ENCODE peak calls at places on chromosomes 12 and 14, in five cellular contexts. One of them, this sample, is unnamed.

GRCh38 chr14:97976861-97977260 is 1179.7 kb downstream of the VRK1 start:
- DNase-seq in fibroblast of lung: no peak
- DNase-seq in tibial artery: no peak
- DNase-seq in K562: no peak
- DNase-seq in heart left ventricle: no peak
- DNase-seq in this sample: no peak

GRCh38 chr12:6635856-6636521 is at the start of gene LPAR5:
- DNase-seq in fibroblast of lung: peak; percentile 55
- DNase-seq in heart left ventricle: no peak
- DNase-seq in tibial artery: peak; percentile 54
- DNase-seq in K562: peak; percentile 75
- DNase-seq in this sample: no peak

GRCh38 chr14:100012928-100013327 is 52.3 kb upstream of the EVL start:
- DNase-seq in heart left ventricle: no peak
- DNase-seq in fibroblast of lung: no peak
- DNase-seq in K562: no peak
- DNase-seq in tibial artery: no peak
- DNase-seq in this sample: no peak

GRCh38 chr12:29427964-29428363 is 47.0 kb upstream of the ERGIC2 start:
- DNase-seq in K562: peak; percentile 46
- DNase-seq in fibroblast of lung: no peak
- DNase-seq in tibial artery: no peak
- DNase-seq in heart left ventricle: no peak
- DNase-seq in this sample: no peak

GRCh38 chr12:29782285-29782820 is 1.4 kb downstream of the TMTC1 start:
- DNase-seq in tibial artery: no peak
- DNase-seq in heart left ventricle: no peak
- DNase-seq in K562: no peak
- DNase-seq in fibroblast of lung: peak; percentile 80
- DNase-seq in this sample: no peak

GRCh38 chr12:22377731-22378496 is 43.4 kb upstream of the ST8SIA1 start:
- DNase-seq in K562: no peak
- DNase-seq in heart left ventricle: no peak
- DNase-seq in tibial artery: no peak
- DNase-seq in fibroblast of lung: peak; percentile 58
- DNase-seq in this sample: no peak

GRCh38 chr12:131287015-131287937 is 333.6 kb downstream of the ADGRD1 start:
- DNase-seq in heart left ventricle: no peak
- DNase-seq in K562: no peak
- DNase-seq in fibroblast of lung: no peak
- DNase-seq in tibial artery: peak; percentile 13
- DNase-seq in this sample: no peak

GRCh38 chr14:86646125-86646524 is 1116.2 kb downstream of the FLRT2 start:
- DNase-seq in heart left ventricle: no peak
- DNase-seq in fibroblast of lung: no peak
- DNase-seq in K562: no peak
- DNase-seq in tibial artery: no peak
- DNase-seq in this sample: no peak

GRCh38 chr12:49121047-49121696 is 10.0 kb downstream of the TUBA1B start:
- DNase-seq in tibial artery: peak; percentile 39
- DNase-seq in fibroblast of lung: peak; percentile 50
- DNase-seq in K562: peak; percentile 41
- DNase-seq in heart left ventricle: peak; percentile 47
- DNase-seq in this sample: no peak

GRCh38 chr14:34324363-34324795 is 137.7 kb downstream of the SPTSSA start:
- DNase-seq in tibial artery: no peak
- DNase-seq in fibroblast of lung: peak; percentile 23
- DNase-seq in K562: peak; percentile 30
- DNase-seq in heart left ventricle: no peak
- DNase-seq in this sample: no peak

GRCh38 chr12:129203456-129203855 is 350.2 kb downstream of the GLT1D1 start:
- DNase-seq in tibial artery: no peak
- DNase-seq in heart left ventricle: no peak
- DNase-seq in K562: no peak
- DNase-seq in fibroblast of lung: no peak
- DNase-seq in this sample: no peak

GRCh38 chr12:93571854-93572711 is at the start of gene SOCS2:
- DNase-seq in fibroblast of lung: peak; percentile 39
- DNase-seq in tibial artery: peak; percentile 22
- DNase-seq in heart left ventricle: peak; percentile 59
- DNase-seq in K562: peak; percentile 60
- DNase-seq in this sample: no peak

GRCh38 chr14:93249128-93249831 is 42.2 kb downstream of the UBR7 start:
- DNase-seq in K562: no peak
- DNase-seq in fibroblast of lung: no peak
- DNase-seq in tibial artery: no peak
- DNase-seq in heart left ventricle: no peak
- DNase-seq in this sample: no peak

GRCh38 chr14:53109028-53109687 is 44.0 kb downstream of the DDHD1 start:
- DNase-seq in K562: peak; percentile 14
- DNase-seq in tibial artery: no peak
- DNase-seq in heart left ventricle: no peak
- DNase-seq in fibroblast of lung: no peak
- DNase-seq in this sample: no peak

GRCh38 chr12:49808686-49809368 is 19.4 kb downstream of the NCKAP5L start:
- DNase-seq in fibroblast of lung: peak; percentile 33
- DNase-seq in heart left ventricle: peak; percentile 82
- DNase-seq in K562: no peak
- DNase-seq in tibial artery: peak; percentile 50
- DNase-seq in this sample: no peak

GRCh38 chr14:68655021-68655811 is 137.7 kb downstream of the ZFP36L1 start:
- DNase-seq in fibroblast of lung: peak; percentile 58
- DNase-seq in K562: no peak
- DNase-seq in heart left ventricle: no peak
- DNase-seq in tibial artery: no peak
- DNase-seq in this sample: no peak

GRCh38 chr14:54637829-54638446 is 71.0 kb downstream of the SAMD4A start:
- DNase-seq in tibial artery: no peak
- DNase-seq in K562: no peak
- DNase-seq in heart left ventricle: no peak
- DNase-seq in fibroblast of lung: peak; percentile 86
- DNase-seq in this sample: no peak

GRCh38 chr12:80129895-80130535 is 30.7 kb downstream of the OTOGL start:
- DNase-seq in fibroblast of lung: peak; percentile 81
- DNase-seq in K562: no peak
- DNase-seq in tibial artery: no peak
- DNase-seq in heart left ventricle: no peak
- DNase-seq in this sample: no peak

GRCh38 chr14:78403278-78403815 is 233.2 kb downstream of the NRXN3 start:
- DNase-seq in tibial artery: no peak
- DNase-seq in heart left ventricle: no peak
- DNase-seq in K562: no peak
- DNase-seq in fibroblast of lung: peak; percentile 75
- DNase-seq in this sample: no peak

GRCh38 chr12:91985002-91985767 is 160.5 kb downstream of the BTG1 start:
- DNase-seq in tibial artery: no peak
- DNase-seq in fibroblast of lung: peak; percentile 74
- DNase-seq in heart left ventricle: no peak
- DNase-seq in K562: no peak
- DNase-seq in this sample: no peak

GRCh38 chr12:473863-474577 is 14.3 kb downstream of the B4GALNT3 start:
- DNase-seq in heart left ventricle: no peak
- DNase-seq in K562: no peak
- DNase-seq in tibial artery: no peak
- DNase-seq in fibroblast of lung: peak; percentile 51
- DNase-seq in this sample: no peak

GRCh38 chr12:114163766-114164165 is 197.6 kb upstream of the RBM19 start:
- DNase-seq in K562: no peak
- DNase-seq in heart left ventricle: no peak
- DNase-seq in fibroblast of lung: peak; percentile 51
- DNase-seq in tibial artery: no peak
- DNase-seq in this sample: no peak

GRCh38 chr12:47082963-47083621 is 3.3 kb upstream of the AMIGO2 start:
- DNase-seq in K562: peak; percentile 20
- DNase-seq in heart left ventricle: no peak
- DNase-seq in tibial artery: no peak
- DNase-seq in fibroblast of lung: peak; percentile 97
- DNase-seq in this sample: no peak

DNA sequence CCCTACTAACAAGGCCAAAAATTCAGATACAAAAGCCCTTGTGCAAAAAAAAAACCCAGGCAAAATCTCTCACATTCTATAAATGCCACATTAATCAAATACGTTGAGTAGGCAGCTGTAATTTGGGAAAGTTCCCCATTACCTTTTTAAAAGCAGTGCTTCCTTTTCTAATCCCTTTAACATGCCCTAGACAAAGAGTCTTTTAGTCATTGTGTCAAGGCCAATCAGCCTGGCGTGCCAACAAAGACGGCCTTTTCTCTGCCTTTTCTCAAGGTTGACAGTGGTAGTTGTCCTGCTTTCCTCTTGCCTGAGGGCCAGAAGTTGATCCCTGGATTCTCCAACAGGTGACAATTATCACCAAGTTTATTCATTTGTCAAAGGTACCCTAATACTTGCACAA is 62.5 kb upstream of the METAP2 start:
- DNase-seq in tibial artery: no peak
- DNase-seq in heart left ventricle: no peak
- DNase-seq in fibroblast of lung: no peak
- DNase-seq in K562: no peak
- DNase-seq in this sample: no peak
- H3K27ac ChIP-seq in tibial artery: no peak overlapping the region
- H3K27ac ChIP-seq in heart left ventricle: no peak overlapping the region
- H3K27ac ChIP-seq in fibroblast of lung: no peak overlapping the region
- H3K27ac ChIP-seq in K562: no peak overlapping the region
- H3K27ac ChIP-seq in this sample: no peak overlapping the region

GRCh38 chr12:124024790-124025189 is 51.8 kb downstream of the ZNF664 start:
- DNase-seq in tibial artery: no peak
- DNase-seq in fibroblast of lung: no peak
- DNase-seq in heart left ventricle: no peak
- DNase-seq in K562: no peak
- DNase-seq in this sample: no peak
- H3K27ac ChIP-seq in tibial artery: peak overlapping the region; percentile 23
- H3K27ac ChIP-seq in fibroblast of lung: no peak overlapping the region
- H3K27ac ChIP-seq in heart left ventricle: no peak overlapping the region
- H3K27ac ChIP-seq in K562: no peak overlapping the region
- H3K27ac ChIP-seq in this sample: no peak overlapping the region

DNA sequence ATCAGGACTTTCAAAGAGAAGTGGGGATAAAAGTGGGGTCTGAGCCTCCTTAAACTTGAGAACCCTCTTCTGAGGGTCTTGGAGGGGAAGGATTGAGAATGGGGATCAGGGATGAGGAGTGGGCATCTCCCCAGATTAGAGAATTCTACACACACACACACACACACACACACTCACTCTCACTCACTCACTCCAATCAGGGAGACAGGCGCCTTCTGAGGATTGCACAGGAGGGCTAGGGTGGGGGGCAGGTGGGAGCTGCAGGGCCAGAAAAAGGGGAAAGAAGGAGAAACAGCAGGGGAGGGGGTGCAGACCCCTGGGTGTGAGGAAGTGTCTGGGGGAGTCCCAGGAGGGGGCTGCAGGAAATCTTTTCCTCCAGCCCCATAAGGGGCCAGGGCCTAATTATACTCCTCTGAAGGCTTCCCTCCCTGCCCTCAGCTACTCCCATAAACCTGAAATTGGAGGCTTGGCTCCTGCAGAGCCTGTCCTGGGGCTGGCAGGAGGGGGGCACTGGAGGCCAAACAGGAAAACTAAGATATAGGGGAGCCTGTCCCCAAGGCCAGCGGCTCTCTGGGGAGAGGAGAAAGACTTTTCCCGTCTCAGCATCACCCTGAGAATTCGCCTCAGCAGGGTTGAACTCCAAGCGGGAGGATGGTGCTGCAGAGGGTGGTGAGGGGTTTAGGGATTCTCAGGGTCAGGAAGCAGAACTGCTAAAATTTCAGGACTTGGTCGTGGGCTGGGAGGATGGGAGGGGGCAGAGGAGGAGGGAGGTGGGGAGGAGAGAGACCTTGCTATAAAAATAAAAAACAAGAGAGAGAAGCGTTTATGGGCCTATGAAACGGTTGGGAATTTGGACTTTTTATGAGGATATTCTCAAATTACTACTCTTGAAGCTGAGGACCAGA is 1.6 kb downstream of the HOXC9 start:
- DNase-seq in tibial artery: no peak
- DNase-seq in heart left ventricle: no peak
- DNase-seq in fibroblast of lung: no peak
- DNase-seq in K562: no peak
- DNase-seq in this sample: no peak
- H3K27ac ChIP-seq in tibial artery: peak overlapping the region; percentile 93
- H3K27ac ChIP-seq in heart left ventricle: no peak overlapping the region
- H3K27ac ChIP-seq in fibroblast of lung: no peak overlapping the region
- H3K27ac ChIP-seq in K562: no peak overlapping the region
- H3K27ac ChIP-seq in this sample: no peak overlapping the region

GRCh38 chr12:112535637-112536366 is 117.1 kb downstream of the PTPN11 start:
- DNase-seq in K562: no peak
- DNase-seq in heart left ventricle: no peak
- DNase-seq in tibial artery: no peak
- DNase-seq in fibroblast of lung: no peak
- DNase-seq in this sample: no peak

GRCh38 chr12:112537710-112538396 is 119.1 kb downstream of the PTPN11 start:
- DNase-seq in K562: no peak
- DNase-seq in tibial artery: no peak
- DNase-seq in heart left ventricle: no peak
- DNase-seq in fibroblast of lung: peak; percentile 37
- DNase-seq in this sample: no peak

GRCh38 chr12:112535017-112535416 is 116.3 kb downstream of the PTPN11 start:
- DNase-seq in heart left ventricle: no peak
- DNase-seq in fibroblast of lung: no peak
- DNase-seq in tibial artery: no peak
- DNase-seq in K562: no peak
- DNase-seq in this sample: no peak

GRCh38 chr12:112538740-112539139 is 120.0 kb downstream of the PTPN11 start:
- DNase-seq in K562: no peak
- DNase-seq in tibial artery: no peak
- DNase-seq in fibroblast of lung: no peak
- DNase-seq in heart left ventricle: no peak
- DNase-seq in this sample: no peak

DNA sequence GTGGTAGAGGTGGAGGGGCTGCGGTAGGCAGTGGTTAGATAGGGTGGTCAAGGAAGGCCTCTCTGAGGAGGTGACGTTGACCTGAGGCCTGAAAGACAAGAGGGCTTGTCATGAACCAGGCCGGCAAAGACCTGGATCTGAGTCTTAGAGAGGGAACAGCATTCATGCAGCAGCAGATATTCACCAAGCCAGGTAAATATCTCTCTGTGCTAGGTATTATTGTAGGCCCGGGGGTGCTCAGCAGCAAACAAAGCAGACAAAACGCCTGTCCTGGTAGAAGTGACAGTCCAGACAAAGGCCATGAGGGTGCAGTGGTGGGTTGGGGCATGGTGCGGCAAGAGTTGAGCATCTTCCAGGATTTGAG is 117.6 kb downstream of the PTPN11 start:
- DNase-seq in fibroblast of lung: no peak
- DNase-seq in heart left ventricle: no peak
- DNase-seq in K562: no peak
- DNase-seq in tibial artery: no peak
- DNase-seq in this sample: no peak
- H3K27ac ChIP-seq in fibroblast of lung: no peak overlapping the region
- H3K27ac ChIP-seq in heart left ventricle: no peak overlapping the region
- H3K27ac ChIP-seq in K562: no peak overlapping the region
- H3K27ac ChIP-seq in tibial artery: no peak overlapping the region
- H3K27ac ChIP-seq in this sample: no peak overlapping the region

GRCh38 chr12:24948452-24948815 is 467 bp downstream of the BCAT1 start:
- DNase-seq in tibial artery: no peak
- DNase-seq in heart left ventricle: no peak
- DNase-seq in fibroblast of lung: peak; percentile 61
- DNase-seq in K562: peak; percentile 35
- DNase-seq in this sample: no peak
- H3K27ac ChIP-seq in tibial artery: no peak overlapping the region
- H3K27ac ChIP-seq in heart left ventricle: no peak overlapping the region
- H3K27ac ChIP-seq in fibroblast of lung: peak overlapping the region; percentile 71
- H3K27ac ChIP-seq in K562: peak overlapping the region; percentile 90
- H3K27ac ChIP-seq in this sample: peak overlapping the region; percentile 34